ENCODE peak calls at places on chromosomes 11 and 22, in four cellular contexts. F, A, Z and P are unnamed samples.

GRCh38 chr11:17208257-17208999 is 642 bp upstream of the PIK3C2A start:
- DNase-seq in F (no peak), A (peak), Z (peak), P (peak)

GRCh38 chr11:12182650-12183511 is 72.5 kb downstream of the MICAL2 start:
- DNase-seq in F (no peak), A (no peak), Z (peak), P (peak)

GRCh38 chr11:12066799-12067508 is 43.4 kb upstream of the MICAL2 start:
- DNase-seq in F (no peak), A (no peak), Z (peak), P (peak)

GRCh38 chr11:2302280-2302843 is 549 bp downstream of the TSPAN32 start:
- DNase-seq in F (no peak), A (no peak), Z (no peak), P (no peak)

GRCh38 chr22:47065756-47066615 is 303.5 kb downstream of the TBC1D22A start:
- DNase-seq in F (no peak), A (no peak), Z (peak), P (no peak)

GRCh38 chr22:24428751-24429410 is 1.5 kb downstream of the ADORA2A start:
- DNase-seq in F (no peak), A (peak), Z (no peak), P (no peak)

GRCh38 chr11:72683782-72684200 is 9.6 kb upstream of the PDE2A start:
- DNase-seq in F (no peak), A (peak), Z (peak), P (peak)

GRCh38 chr11:122192634-122193245 is 76.7 kb upstream of the BLID start:
- DNase-seq in F (no peak), A (no peak), Z (peak), P (peak)

GRCh38 chr11:71489311-71490043 is 36.5 kb downstream of the NADSYN1 start:
- DNase-seq in F (no peak), A (no peak), Z (peak), P (peak)

GRCh38 chr11:5923789-5924188 is 18.3 kb upstream of the OR56A3 start:
- DNase-seq in F (no peak), A (no peak), Z (no peak), P (peak)

GRCh38 chr22:45892681-45893461 is 84.1 kb downstream of the WNT7B start:
- DNase-seq in F (peak), A (no peak), Z (no peak), P (no peak)

GRCh38 chr11:85238907-85239306 is 388.2 kb downstream of the DLG2 start:
- DNase-seq in F (no peak), A (no peak), Z (no peak), P (no peak)

GRCh38 chr11:20078846-20079245 is 81.4 kb downstream of the DBX1 start:
- DNase-seq in F (no peak), A (no peak), Z (no peak), P (no peak)

GRCh38 chr11:110317516-110317932 is 21.1 kb upstream of the RDX start:
- DNase-seq in F (no peak), A (no peak), Z (peak), P (peak)

GRCh38 chr22:49638788-49639187 is 188.9 kb downstream of the BRD1 start:
- DNase-seq in F (no peak), A (no peak), Z (no peak), P (no peak)

DNA sequence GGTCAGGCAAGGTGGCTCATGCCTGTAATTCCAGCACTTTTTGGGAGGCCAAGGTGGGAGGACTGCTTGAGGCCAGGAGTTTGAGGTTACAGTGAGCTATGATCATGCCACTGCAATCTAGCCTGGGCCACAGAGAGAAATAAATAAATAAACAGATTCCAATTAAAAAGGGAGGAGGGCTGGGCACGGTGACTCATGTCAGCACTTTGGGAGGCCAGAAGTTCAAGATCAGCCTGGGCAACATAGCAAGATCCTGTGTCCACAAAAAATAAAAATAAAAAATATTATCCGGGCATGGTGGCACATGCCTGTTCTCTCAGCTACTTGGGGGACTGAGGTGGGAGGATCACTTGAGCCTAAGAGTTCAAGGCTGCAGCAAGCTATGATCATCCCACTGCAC is 7.5 kb downstream of the CYB561A3 start:
- DNase-seq in F (no peak), A (no peak), Z (no peak), P (no peak)
- H3K4me3 ChIP-seq in F (no peak), A (no peak), Z (no peak), P (no peak)

DNA sequence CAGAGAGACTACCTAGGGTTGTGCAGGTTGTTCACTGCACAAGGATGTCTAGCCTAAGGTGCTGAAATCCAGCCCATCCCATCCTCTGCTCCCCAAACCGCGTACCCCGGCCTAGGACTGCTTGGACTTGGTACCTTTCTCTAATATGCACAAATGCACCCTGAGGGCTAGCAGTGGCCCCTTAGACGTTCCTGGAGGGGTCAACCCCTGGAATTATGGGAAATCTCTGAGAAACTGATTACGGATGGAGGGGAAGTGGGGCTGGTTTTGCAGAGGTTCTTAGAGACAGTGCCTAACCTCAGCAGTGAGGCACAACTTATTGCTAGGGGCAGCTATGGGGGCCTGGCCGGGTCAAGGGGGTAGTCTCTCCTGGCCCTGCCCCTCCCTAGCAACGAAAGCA is 2.5 kb downstream of the C11orf68 start:
- DNase-seq in F (no peak), A (no peak), Z (no peak), P (no peak)
- H3K4me3 ChIP-seq in F (no peak), A (no peak), Z (peak), P (no peak)

GRCh38 chr11:62418136-62418535 is 697 bp upstream of the SCGB1A1 start:
- DNase-seq in F (peak), A (no peak), Z (no peak), P (no peak)

GRCh38 chr11:62418733-62419132 is at the start of gene SCGB1A1:
- DNase-seq in F (peak), A (no peak), Z (no peak), P (no peak)

GRCh38 chr11:62420882-62421281 is 2.0 kb downstream of the SCGB1A1 start:
- DNase-seq in F (no peak), A (no peak), Z (no peak), P (no peak)

GRCh38 chr11:62421996-62422395 is 3.2 kb downstream of the SCGB1A1 start:
- DNase-seq in F (no peak), A (no peak), Z (no peak), P (no peak)

DNA sequence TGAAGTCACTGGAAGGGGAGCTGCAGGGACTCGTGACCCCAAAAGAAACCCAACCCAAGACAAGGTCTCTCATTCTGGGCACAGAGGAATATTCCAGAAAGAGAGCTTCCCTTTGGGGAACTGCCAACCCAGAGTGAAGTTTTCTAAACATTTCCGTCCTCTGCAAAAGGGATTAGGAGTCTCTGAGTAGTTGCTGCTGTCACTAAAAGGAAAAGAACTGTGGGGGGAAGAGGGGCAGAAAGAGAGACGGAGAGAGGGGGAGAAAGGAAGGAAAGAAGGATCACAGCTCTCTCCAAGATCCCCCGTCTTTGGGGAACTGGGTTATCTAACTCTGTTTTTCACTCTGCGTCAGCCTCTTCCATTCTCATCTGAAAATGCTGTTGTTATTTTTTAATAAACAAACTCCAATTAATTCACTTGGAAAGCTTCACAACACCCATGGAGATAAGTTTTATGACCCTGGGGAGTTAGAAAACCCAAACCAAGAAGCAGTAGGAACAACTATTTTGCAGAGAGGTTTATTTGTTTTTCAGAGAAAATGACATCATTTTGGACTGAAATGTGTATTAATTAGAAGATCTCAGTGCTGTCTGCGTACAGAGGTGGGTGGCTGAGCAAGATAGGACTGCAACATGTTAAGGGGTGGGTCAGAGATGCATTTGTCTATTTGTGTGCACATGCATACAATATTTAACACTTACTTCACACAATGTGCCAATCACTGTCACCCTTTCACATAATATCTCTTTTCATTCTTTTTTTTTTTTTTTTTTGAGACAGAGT is 918 bp downstream of the SCGB1A1 start:
- DNase-seq in F (no peak), A (no peak), Z (peak), P (no peak)
- H3K4me3 ChIP-seq in F (no peak), A (no peak), Z (no peak), P (no peak)

GRCh38 chr22:20725987-20726558 is 47.8 kb upstream of the SERPIND1 start:
- DNase-seq in F (peak), A (no peak), Z (no peak), P (no peak)
- H3K4me3 ChIP-seq in F (no peak), A (no peak), Z (no peak), P (no peak)

GRCh38 chr22:37165940-37166674 is 16.4 kb upstream of the IL2RB start:
- DNase-seq in F (peak), A (no peak), Z (no peak), P (no peak)

GRCh38 chr22:37165066-37165465 is 15.3 kb upstream of the IL2RB start:
- DNase-seq in F (peak), A (no peak), Z (no peak), P (no peak)

GRCh38 chr22:37167176-37167980 is 17.7 kb upstream of the IL2RB start:
- DNase-seq in F (peak), A (no peak), Z (no peak), P (no peak)

GRCh38 chr22:37167981-37168647 is 18.4 kb upstream of the IL2RB start:
- DNase-seq in F (peak), A (no peak), Z (no peak), P (no peak)

DNA sequence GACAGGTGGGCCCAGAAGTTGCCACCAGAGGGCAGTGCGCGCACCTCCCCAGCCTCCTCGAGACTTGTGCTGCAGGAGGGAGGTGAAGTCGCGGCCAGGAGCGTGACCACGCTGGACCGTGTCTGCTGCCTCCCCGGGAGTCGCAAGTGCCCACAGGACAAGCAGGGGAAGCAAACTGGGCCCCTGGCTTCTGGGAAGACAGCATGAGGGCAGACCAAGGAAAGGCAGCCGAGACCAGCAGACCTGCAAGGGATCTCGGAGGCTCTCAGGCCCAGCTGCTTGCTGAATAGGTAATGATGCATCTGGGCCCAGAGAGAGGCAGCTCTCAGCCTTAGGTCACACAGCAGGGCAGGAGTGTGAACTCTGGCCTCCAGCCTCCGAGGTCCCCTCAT is 17.0 kb upstream of the IL2RB start:
- DNase-seq in F (peak), A (peak), Z (peak), P (peak)
- H3K4me3 ChIP-seq in F (no peak), A (no peak), Z (no peak), P (no peak)

GRCh38 chr22:38086001-38086845 is 2.2 kb upstream of the SLC16A8 start:
- DNase-seq in F (peak), A (no peak), Z (no peak), P (no peak)

GRCh38 chr22:38089474-38089851 is 5.5 kb upstream of the SLC16A8 start:
- DNase-seq in F (no peak), A (no peak), Z (no peak), P (no peak)

GRCh38 chr22:38087855-38088254 is 3.9 kb upstream of the SLC16A8 start:
- DNase-seq in F (peak), A (no peak), Z (no peak), P (no peak)

GRCh38 chr22:38086942-38087341 is 3.0 kb upstream of the SLC16A8 start:
- DNase-seq in F (peak), A (no peak), Z (no peak), P (no peak)

DNA sequence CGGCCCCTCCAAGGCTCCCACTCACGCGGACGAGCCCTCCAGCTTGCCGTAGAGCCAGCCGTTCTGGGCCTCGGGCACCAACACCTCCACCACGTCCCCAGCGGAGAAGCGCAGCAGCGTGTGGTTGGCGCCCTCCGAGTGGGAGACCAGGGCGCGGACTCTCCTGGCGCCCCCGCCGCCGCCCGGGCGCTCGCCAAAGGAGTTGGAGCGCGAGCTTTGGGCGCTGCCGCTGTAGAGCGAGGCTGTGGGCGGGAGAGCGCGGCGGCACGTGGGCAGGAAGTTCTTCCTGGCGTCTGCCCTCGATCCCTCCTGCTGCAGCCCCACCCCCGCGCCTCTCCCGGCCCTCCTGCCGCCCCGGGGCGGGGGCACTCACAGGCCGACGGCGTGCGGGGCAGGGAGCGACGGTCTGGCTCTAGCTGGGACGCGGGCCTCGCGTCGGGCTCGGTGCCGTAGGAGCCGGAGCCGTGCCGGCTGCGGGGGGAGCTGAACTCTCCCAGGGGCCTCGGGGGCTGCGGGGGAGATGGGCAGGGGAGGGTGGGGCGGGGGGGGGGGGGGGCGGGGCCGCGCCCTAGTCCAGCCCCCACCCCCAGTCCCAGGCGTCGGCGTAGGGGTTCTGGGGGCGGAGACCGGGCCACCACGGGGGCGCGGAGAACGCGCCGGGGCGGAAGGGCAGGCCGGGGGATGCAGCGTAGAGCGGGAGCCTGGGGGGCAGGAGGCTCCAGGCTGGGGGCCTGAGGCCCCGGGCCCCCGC is 4.9 kb upstream of the SLC16A8 start:
- DNase-seq in F (no peak), A (no peak), Z (no peak), P (no peak)
- H3K4me3 ChIP-seq in F (no peak), A (no peak), Z (peak), P (peak)

DNA sequence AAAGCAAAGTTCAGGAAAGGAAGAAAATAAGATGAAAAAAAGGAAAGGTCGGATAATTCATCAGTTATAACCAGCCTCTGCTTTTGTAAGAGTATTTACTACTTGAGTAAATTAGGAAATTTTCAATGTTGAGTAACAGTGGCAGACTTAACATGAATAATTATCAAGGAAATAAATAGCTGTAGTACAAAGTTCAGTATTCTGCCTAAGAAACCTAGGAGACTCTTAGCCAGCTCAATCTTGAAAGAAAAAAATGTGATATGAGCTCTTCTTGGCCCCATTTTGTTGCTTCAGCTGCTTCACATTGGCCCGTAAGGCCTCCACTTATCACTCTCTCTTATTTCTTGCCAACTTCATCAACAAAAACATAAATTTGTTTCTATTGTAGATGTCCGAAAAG is 17.0 kb upstream of the DNAJB7 start:
- DNase-seq in F (no peak), A (no peak), Z (no peak), P (no peak)
- H3K4me3 ChIP-seq in F (no peak), A (no peak), Z (no peak), P (no peak)